ENCODE peak calls at places on chromosomes 13 and 19, in eight cellular contexts. S is RWPE1; O is Caco-2; Y is right lobe of liver; Z is CD4-positive, alpha-beta T cell; J is nephron progenitor cell; X is neural crest cell; Q is mucosa of descending colon. R is an unnamed sample.

GRCh38 chr13:39257642-39258041 is 219.4 kb downstream of the NHLRC3 start:
- DNase-seq in S (no peak), O (no peak), Y (no peak), Z (no peak), J (no peak), X (no peak), Q (no peak), R (no peak)

GRCh38 chr19:13127051-13127450 is 9.0 kb downstream of the NACC1 start:
- DNase-seq in S (no peak), O (no peak), Y (no peak), Z (no peak), J (no peak), X (no peak), Q (no peak), R (no peak)

GRCh38 chr13:21117104-21117809 is 55.9 kb upstream of the LATS2 start:
- DNase-seq in S (no peak), O (no peak), Y (no peak), Z (no peak), J (no peak), X (no peak), Q (no peak), R (no peak)

GRCh38 chr13:48159436-48160225 is 64.7 kb upstream of the MED4 start:
- DNase-seq in S (peak), O (no peak), Y (no peak), Z (no peak), J (no peak), X (no peak), Q (no peak), R (no peak)

GRCh38 chr19:56091751-56092546 is 29.1 kb downstream of the ZNF787 start:
- DNase-seq in S (no peak), O (no peak), Y (no peak), Z (no peak), J (no peak), X (no peak), Q (no peak), R (no peak)

GRCh38 chr19:41879670-41880328 is 2.7 kb downstream of the CD79A start:
- DNase-seq in S (no peak), O (no peak), Y (no peak), Z (no peak), J (no peak), X (no peak), Q (no peak), R (no peak)

GRCh38 chr13:113433391-113433916 is 19.8 kb downstream of the ADPRHL1 start:
- DNase-seq in S (no peak), O (no peak), Y (no peak), Z (no peak), J (no peak), X (no peak), Q (no peak), R (no peak)

GRCh38 chr13:110575322-110576069 is 14.0 kb upstream of the RAB20 start:
- DNase-seq in S (no peak), O (peak), Y (no peak), Z (no peak), J (peak), X (no peak), Q (no peak), R (peak)

GRCh38 chr19:6470173-6470572 is 6.1 kb downstream of the CRB3 start:
- DNase-seq in S (no peak), O (no peak), Y (no peak), Z (no peak), J (no peak), X (no peak), Q (no peak), R (no peak)
- TF ChIP-seq CTCF in S (no peak), O (no peak), Y (no peak), Z (no peak), J (no peak), X (no peak), Q (no peak), R (no peak)

DNA sequence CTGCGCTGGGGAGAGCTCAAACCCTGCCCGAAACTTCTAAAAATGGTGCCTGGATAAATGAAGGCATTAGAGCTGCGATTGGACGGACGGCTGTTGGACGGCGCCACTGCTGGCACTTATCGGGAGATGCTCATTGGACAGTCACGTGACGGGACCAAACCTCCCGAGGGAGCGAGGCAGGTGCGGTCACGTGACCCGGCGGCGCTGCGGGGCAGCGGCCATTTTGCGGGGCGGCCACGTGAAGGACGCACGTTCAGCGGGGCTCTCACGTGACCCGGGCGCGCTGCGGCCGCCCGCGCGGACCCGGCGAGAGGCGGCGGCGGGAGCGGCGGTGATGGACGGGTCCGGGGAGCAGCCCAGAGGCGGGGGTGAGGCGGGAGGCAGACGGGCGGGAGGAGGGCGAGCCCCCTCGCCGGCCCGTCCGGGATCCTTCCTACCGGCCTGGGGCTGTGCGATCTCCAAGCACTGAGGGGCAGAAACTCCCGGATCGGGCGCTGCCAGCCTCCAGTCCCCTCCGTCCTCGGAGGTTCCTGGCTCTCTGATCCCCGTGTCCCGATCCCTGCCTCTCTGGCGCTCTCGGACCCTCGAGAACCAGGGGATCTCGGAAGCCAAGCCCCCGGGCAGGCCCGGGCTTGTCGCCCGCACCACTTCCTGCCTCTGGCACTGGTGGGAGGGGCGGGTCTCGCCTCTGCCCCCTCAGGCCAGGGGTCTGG is at the start of gene BAX:
- DNase-seq in S (peak), O (peak), Y (peak), Z (peak), J (peak), X (peak), Q (peak), R (peak)
- TF ChIP-seq CTCF in S (no peak), O (peak), Y (no peak), Z (no peak), J (no peak), X (no peak), Q (no peak), R (no peak)

DNA sequence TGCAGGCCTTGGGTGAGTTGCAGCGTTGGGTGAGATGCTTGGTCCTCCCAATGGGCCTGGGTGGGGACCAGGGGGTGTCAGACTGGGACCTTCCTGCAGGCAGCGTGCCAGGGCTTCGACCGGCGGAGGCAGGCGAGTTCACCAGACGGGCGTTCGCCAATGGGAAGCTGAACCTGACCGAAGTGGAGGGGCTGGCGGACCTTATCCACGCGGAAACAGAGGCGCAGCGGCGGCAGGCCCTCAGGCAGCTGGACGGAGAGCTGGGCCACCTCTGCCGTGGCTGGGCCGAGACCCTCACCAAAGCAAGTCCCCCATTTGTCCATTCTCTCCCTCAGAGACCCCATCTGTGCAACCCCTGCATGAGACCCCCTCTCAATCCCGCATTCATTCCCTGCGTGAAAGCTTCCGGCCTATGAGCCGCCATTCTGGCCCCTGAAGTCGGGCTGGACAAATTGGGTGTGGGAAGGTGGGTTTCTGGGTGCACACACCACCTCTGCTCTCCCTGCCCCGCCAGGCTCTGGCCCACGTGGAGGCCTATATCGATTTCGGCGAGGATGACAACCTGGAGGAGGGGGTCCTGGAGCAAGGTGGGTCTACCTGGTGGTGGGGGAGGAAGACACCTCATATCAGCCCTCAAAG is 1.2 kb downstream of the GTPBP3 start:
- DNase-seq in S (no peak), O (no peak), Y (no peak), Z (no peak), J (no peak), X (no peak), Q (peak), R (no peak)
- TF ChIP-seq CTCF in S (no peak), O (no peak), Y (no peak), Z (no peak), J (no peak), X (no peak), Q (no peak), R (no peak)

GRCh38 chr19:35075202-35076025 is 33.9 kb downstream of the HPN start:
- DNase-seq in S (no peak), O (no peak), Y (no peak), Z (no peak), J (no peak), X (no peak), Q (no peak), R (no peak)

GRCh38 chr19:35076026-35076370 is 34.5 kb downstream of the HPN start:
- DNase-seq in S (no peak), O (no peak), Y (no peak), Z (no peak), J (no peak), X (no peak), Q (no peak), R (no peak)

GRCh38 chr19:35076657-35077056 is 35.1 kb downstream of the HPN start:
- DNase-seq in S (no peak), O (no peak), Y (no peak), Z (no peak), J (no peak), X (no peak), Q (no peak), R (no peak)

GRCh38 chr19:35078807-35079206 is 36.8 kb upstream of the FXYD3 start:
- DNase-seq in S (no peak), O (no peak), Y (no peak), Z (no peak), J (no peak), X (no peak), Q (no peak), R (no peak)

GRCh38 chr19:35077411-35078223 is 36.1 kb downstream of the HPN start:
- DNase-seq in S (no peak), O (no peak), Y (no peak), Z (no peak), J (no peak), X (no peak), Q (no peak), R (no peak)
- TF ChIP-seq CTCF in S (no peak), O (no peak), Y (no peak), Z (no peak), J (no peak), X (no peak), Q (no peak), R (no peak)

GRCh38 chr19:10964903-10965302 is 4.1 kb downstream of the SMARCA4 start:
- DNase-seq in S (no peak), O (no peak), Y (no peak), Z (no peak), J (no peak), X (no peak), Q (no peak), R (no peak)
- TF ChIP-seq CTCF in S (no peak), O (no peak), Y (no peak), Z (no peak), J (no peak), X (peak), Q (no peak), R (no peak)

GRCh38 chr13:69168436-69168835 is 939.2 kb upstream of the ATXN8OS start:
- DNase-seq in S (no peak), O (peak), Y (no peak), Z (no peak), J (no peak), X (no peak), Q (no peak), R (no peak)
- TF ChIP-seq CTCF in S (no peak), O (no peak), Y (no peak), Z (no peak), J (no peak), X (no peak), Q (no peak), R (no peak)

DNA sequence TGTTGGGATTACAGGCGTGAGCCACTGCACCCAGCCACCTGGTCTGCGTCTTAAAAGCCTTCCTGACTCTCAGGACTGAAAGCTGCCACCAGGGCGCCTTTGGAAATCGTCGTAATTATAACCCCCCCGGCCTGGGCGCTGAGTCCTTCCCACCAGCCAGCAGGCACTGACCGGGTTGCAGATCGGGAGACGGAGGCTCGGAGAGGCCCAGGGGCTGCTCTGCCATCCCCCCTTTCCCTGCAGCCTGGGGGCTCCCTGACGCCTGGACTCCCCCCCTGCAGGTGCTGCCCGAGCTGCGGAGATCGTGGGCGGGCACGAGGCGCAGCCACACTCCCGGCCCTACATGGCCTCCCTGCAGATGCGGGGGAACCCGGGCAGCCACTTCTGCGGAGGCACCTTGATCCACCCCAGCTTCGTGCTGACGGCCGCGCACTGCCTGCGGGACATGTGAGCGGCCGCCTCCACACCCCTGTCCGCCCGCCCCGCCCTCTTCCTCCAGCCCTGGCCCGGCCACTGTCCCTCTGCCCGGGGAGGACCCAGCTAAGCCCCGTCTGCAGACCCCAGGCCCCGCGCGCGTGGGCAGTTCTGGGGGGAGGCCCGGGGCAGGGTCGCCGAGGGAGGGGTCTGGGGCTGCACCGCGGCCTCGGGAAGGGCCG is 2.5 kb downstream of the PRTN3 start:
- DNase-seq in S (no peak), O (peak), Y (no peak), Z (no peak), J (peak), X (no peak), Q (peak), R (no peak)
- TF ChIP-seq CTCF in S (no peak), O (no peak), Y (no peak), Z (no peak), J (no peak), X (peak), Q (no peak), R (no peak)

GRCh38 chr13:54185101-54185500 is 1156.5 kb downstream of the OLFM4 start:
- DNase-seq in S (no peak), O (no peak), Y (no peak), Z (no peak), J (no peak), X (no peak), Q (no peak), R (no peak)
- TF ChIP-seq CTCF in S (no peak), O (no peak), Y (no peak), Z (no peak), J (no peak), X (no peak), Q (no peak), R (no peak)

R was measured in GM20000.